ENCODE peak calls at places on chromosome 11, in seven cellular contexts. One of them, this sample, is unnamed. For H3K27me3 and H3K4me1, the result is how much of the 10 kb centered on the place peaks cover.

GRCh38 chr11:2693271-2693833 is 6.4 kb downstream of the KCNQ1OT1 start:
- DNase-seq in heart left ventricle: no peak
- DNase-seq in CD8-positive, alpha-beta T cell: no peak
- DNase-seq in transverse colon: no peak
- DNase-seq in thoracic aorta: no peak
- DNase-seq in HCT116: no peak
- DNase-seq in psoas muscle: peak
- DNase-seq in this sample: no peak

GRCh38 chr11:63564785-63565350 is 1.7 kb upstream of the PLAAT2 start:
- DNase-seq in transverse colon: peak
- DNase-seq in psoas muscle: no peak
- DNase-seq in thoracic aorta: no peak
- DNase-seq in heart left ventricle: no peak
- DNase-seq in HCT116: no peak
- DNase-seq in CD8-positive, alpha-beta T cell: no peak
- DNase-seq in this sample: peak

GRCh38 chr11:35785287-35786167 is 123.0 kb downstream of the TRIM44 start:
- DNase-seq in CD8-positive, alpha-beta T cell: no peak
- DNase-seq in transverse colon: no peak
- DNase-seq in thoracic aorta: no peak
- DNase-seq in HCT116: no peak
- DNase-seq in psoas muscle: no peak
- DNase-seq in heart left ventricle: no peak
- DNase-seq in this sample: peak

GRCh38 chr11:44564653-44565007 is 833 bp upstream of the CD82 start:
- DNase-seq in transverse colon: peak
- DNase-seq in HCT116: no peak
- DNase-seq in thoracic aorta: peak
- DNase-seq in CD8-positive, alpha-beta T cell: no peak
- DNase-seq in psoas muscle: peak
- DNase-seq in heart left ventricle: peak
- DNase-seq in this sample: peak

GRCh38 chr11:62394825-62395538 is 23.9 kb upstream of the SCGB1A1 start:
- DNase-seq in heart left ventricle: peak
- DNase-seq in CD8-positive, alpha-beta T cell: no peak
- DNase-seq in psoas muscle: peak
- DNase-seq in transverse colon: peak
- DNase-seq in thoracic aorta: peak
- DNase-seq in HCT116: peak
- DNase-seq in this sample: peak

GRCh38 chr11:62245271-62245753 is 3.3 kb downstream of the SCGB1D2 start:
- DNase-seq in HCT116: no peak
- DNase-seq in heart left ventricle: no peak
- DNase-seq in CD8-positive, alpha-beta T cell: no peak
- DNase-seq in thoracic aorta: no peak
- DNase-seq in transverse colon: no peak
- DNase-seq in psoas muscle: no peak
- DNase-seq in this sample: peak

GRCh38 chr11:93487032-93487483 is 56.1 kb downstream of the SMCO4 start:
- DNase-seq in CD8-positive, alpha-beta T cell: no peak
- DNase-seq in psoas muscle: no peak
- DNase-seq in transverse colon: no peak
- DNase-seq in heart left ventricle: no peak
- DNase-seq in HCT116: no peak
- DNase-seq in thoracic aorta: no peak
- DNase-seq in this sample: no peak

GRCh38 chr11:112307617-112308016 is 47.0 kb upstream of the PLET1 start:
- DNase-seq in heart left ventricle: no peak
- DNase-seq in transverse colon: no peak
- DNase-seq in psoas muscle: no peak
- DNase-seq in thoracic aorta: no peak
- DNase-seq in HCT116: no peak
- DNase-seq in CD8-positive, alpha-beta T cell: no peak
- DNase-seq in this sample: no peak

GRCh38 chr11:124753207-124753606 is 1.2 kb upstream of the VSIG2 start:
- DNase-seq in HCT116: no peak
- DNase-seq in psoas muscle: no peak
- DNase-seq in transverse colon: no peak
- DNase-seq in CD8-positive, alpha-beta T cell: no peak
- DNase-seq in heart left ventricle: no peak
- DNase-seq in thoracic aorta: no peak
- DNase-seq in this sample: no peak

GRCh38 chr11:124752471-124753100 is 531 bp upstream of the VSIG2 start:
- DNase-seq in heart left ventricle: no peak
- DNase-seq in HCT116: no peak
- DNase-seq in CD8-positive, alpha-beta T cell: no peak
- DNase-seq in thoracic aorta: no peak
- DNase-seq in psoas muscle: no peak
- DNase-seq in transverse colon: no peak
- DNase-seq in this sample: no peak

GRCh38 chr11:124754710-124755109 is 2.7 kb upstream of the VSIG2 start:
- DNase-seq in thoracic aorta: no peak
- DNase-seq in CD8-positive, alpha-beta T cell: no peak
- DNase-seq in heart left ventricle: no peak
- DNase-seq in HCT116: no peak
- DNase-seq in psoas muscle: no peak
- DNase-seq in transverse colon: no peak
- DNase-seq in this sample: no peak

GRCh38 chr11:124753624-124754023 is 1.6 kb upstream of the VSIG2 start:
- DNase-seq in thoracic aorta: no peak
- DNase-seq in psoas muscle: no peak
- DNase-seq in HCT116: no peak
- DNase-seq in heart left ventricle: no peak
- DNase-seq in transverse colon: no peak
- DNase-seq in CD8-positive, alpha-beta T cell: no peak
- DNase-seq in this sample: no peak

DNA sequence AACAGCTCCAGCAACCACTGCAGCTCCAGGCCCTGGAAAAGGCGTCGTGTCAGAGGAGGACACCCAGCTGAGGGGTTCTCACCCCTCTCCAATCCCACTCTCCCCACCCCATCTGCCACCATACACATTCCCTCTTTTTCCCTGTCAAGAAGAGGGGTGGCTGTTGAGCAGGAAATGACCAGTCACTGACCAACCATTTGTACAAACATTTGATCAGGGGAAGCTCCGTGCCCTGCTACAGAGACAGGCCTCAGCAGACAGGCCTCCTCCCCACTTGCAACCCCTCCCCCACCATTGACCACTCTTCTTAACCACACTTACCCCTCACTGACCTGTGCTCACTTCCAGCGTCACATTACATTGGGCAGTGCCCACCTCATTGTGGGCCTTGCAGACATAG is 2.3 kb upstream of the VSIG2 start:
- DNase-seq in thoracic aorta: no peak
- DNase-seq in HCT116: no peak
- DNase-seq in CD8-positive, alpha-beta T cell: no peak
- DNase-seq in transverse colon: no peak
- DNase-seq in psoas muscle: no peak
- DNase-seq in heart left ventricle: no peak
- DNase-seq in this sample: no peak
- H3K27me3 ChIP-seq in thoracic aorta: under half
- H3K27me3 ChIP-seq in HCT116: under half
- H3K27me3 ChIP-seq in CD8-positive, alpha-beta T cell: under half
- H3K27me3 ChIP-seq in transverse colon: under half
- H3K27me3 ChIP-seq in psoas muscle: half or more
- H3K27me3 ChIP-seq in heart left ventricle: under half
- H3K27me3 ChIP-seq in this sample: half or more

DNA sequence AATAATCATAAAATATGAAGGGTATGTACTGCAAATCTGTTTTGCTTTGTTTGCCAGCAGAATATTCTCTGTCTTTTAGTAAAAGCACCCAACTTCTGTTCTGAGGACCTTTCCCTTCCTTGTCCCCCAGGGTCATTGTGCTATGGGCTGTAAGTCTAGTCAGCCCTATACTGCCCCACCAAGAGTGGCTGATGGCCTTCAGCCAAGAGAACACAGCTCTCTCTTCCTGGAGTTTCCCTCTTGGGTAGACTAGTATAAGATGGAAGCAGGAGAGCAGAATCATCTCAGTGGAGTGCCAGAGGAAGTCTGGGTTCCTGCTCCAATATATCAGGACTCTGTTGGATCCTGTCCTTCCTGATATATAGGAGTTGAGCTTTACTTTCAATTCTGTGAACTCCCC is 29.0 kb downstream of the MMP13 start:
- DNase-seq in heart left ventricle: no peak
- DNase-seq in CD8-positive, alpha-beta T cell: no peak
- DNase-seq in HCT116: no peak
- DNase-seq in thoracic aorta: no peak
- DNase-seq in transverse colon: peak
- DNase-seq in psoas muscle: no peak
- DNase-seq in this sample: no peak
- H3K4me1 ChIP-seq in heart left ventricle: under half
- H3K4me1 ChIP-seq in CD8-positive, alpha-beta T cell: under half
- H3K4me1 ChIP-seq in HCT116: under half
- H3K4me1 ChIP-seq in thoracic aorta: under half
- H3K4me1 ChIP-seq in transverse colon: under half
- H3K4me1 ChIP-seq in psoas muscle: under half
- H3K4me1 ChIP-seq in this sample: under half

GRCh38 chr11:72521672-72522071 is 87.3 kb upstream of the CLPB start:
- DNase-seq in transverse colon: no peak
- DNase-seq in heart left ventricle: no peak
- DNase-seq in thoracic aorta: no peak
- DNase-seq in CD8-positive, alpha-beta T cell: no peak
- DNase-seq in psoas muscle: no peak
- DNase-seq in HCT116: no peak
- DNase-seq in this sample: no peak

GRCh38 chr11:72525466-72525865 is 91.1 kb upstream of the CLPB start:
- DNase-seq in thoracic aorta: no peak
- DNase-seq in heart left ventricle: no peak
- DNase-seq in transverse colon: no peak
- DNase-seq in HCT116: no peak
- DNase-seq in CD8-positive, alpha-beta T cell: no peak
- DNase-seq in psoas muscle: peak
- DNase-seq in this sample: no peak

GRCh38 chr11:72524711-72525110 is 90.4 kb upstream of the CLPB start:
- DNase-seq in CD8-positive, alpha-beta T cell: no peak
- DNase-seq in HCT116: no peak
- DNase-seq in transverse colon: no peak
- DNase-seq in thoracic aorta: no peak
- DNase-seq in psoas muscle: no peak
- DNase-seq in heart left ventricle: no peak
- DNase-seq in this sample: no peak

GRCh38 chr11:72522186-72522585 is 87.9 kb upstream of the CLPB start:
- DNase-seq in transverse colon: no peak
- DNase-seq in HCT116: no peak
- DNase-seq in psoas muscle: no peak
- DNase-seq in heart left ventricle: peak
- DNase-seq in CD8-positive, alpha-beta T cell: no peak
- DNase-seq in thoracic aorta: no peak
- DNase-seq in this sample: no peak

GRCh38 chr11:72523991-72524390 is 89.7 kb upstream of the CLPB start:
- DNase-seq in HCT116: no peak
- DNase-seq in psoas muscle: no peak
- DNase-seq in CD8-positive, alpha-beta T cell: no peak
- DNase-seq in heart left ventricle: no peak
- DNase-seq in transverse colon: no peak
- DNase-seq in thoracic aorta: no peak
- DNase-seq in this sample: no peak
- TF ChIP-seq CTCF in HCT116: no peak
- TF ChIP-seq CTCF in psoas muscle: no peak
- TF ChIP-seq CTCF in CD8-positive, alpha-beta T cell: no peak
- TF ChIP-seq CTCF in heart left ventricle: no peak
- TF ChIP-seq CTCF in transverse colon: no peak
- TF ChIP-seq CTCF in thoracic aorta: no peak
- TF ChIP-seq CTCF in this sample: no peak

GRCh38 chr11:70493891-70494290 is 95.6 kb downstream of the CTTN start:
- DNase-seq in transverse colon: no peak
- DNase-seq in psoas muscle: peak
- DNase-seq in heart left ventricle: peak
- DNase-seq in HCT116: no peak
- DNase-seq in CD8-positive, alpha-beta T cell: no peak
- DNase-seq in thoracic aorta: no peak
- DNase-seq in this sample: no peak

GRCh38 chr11:70490723-70491558 is 92.6 kb downstream of the CTTN start:
- DNase-seq in HCT116: no peak
- DNase-seq in transverse colon: no peak
- DNase-seq in heart left ventricle: peak
- DNase-seq in thoracic aorta: no peak
- DNase-seq in psoas muscle: peak
- DNase-seq in CD8-positive, alpha-beta T cell: no peak
- DNase-seq in this sample: no peak

GRCh38 chr11:70491696-70492472 is 93.6 kb downstream of the CTTN start:
- DNase-seq in CD8-positive, alpha-beta T cell: no peak
- DNase-seq in HCT116: no peak
- DNase-seq in thoracic aorta: no peak
- DNase-seq in psoas muscle: peak
- DNase-seq in transverse colon: no peak
- DNase-seq in heart left ventricle: peak
- DNase-seq in this sample: no peak

GRCh38 chr11:70494559-70495350 is 96.4 kb downstream of the CTTN start:
- DNase-seq in transverse colon: no peak
- DNase-seq in thoracic aorta: no peak
- DNase-seq in HCT116: no peak
- DNase-seq in psoas muscle: peak
- DNase-seq in CD8-positive, alpha-beta T cell: no peak
- DNase-seq in heart left ventricle: peak
- DNase-seq in this sample: no peak

GRCh38 chr11:70493089-70493474 is 94.8 kb downstream of the CTTN start:
- DNase-seq in transverse colon: no peak
- DNase-seq in thoracic aorta: no peak
- DNase-seq in CD8-positive, alpha-beta T cell: no peak
- DNase-seq in HCT116: no peak
- DNase-seq in heart left ventricle: no peak
- DNase-seq in psoas muscle: no peak
- DNase-seq in this sample: no peak
- H3K27me3 ChIP-seq in transverse colon: under half
- H3K27me3 ChIP-seq in thoracic aorta: under half
- H3K27me3 ChIP-seq in CD8-positive, alpha-beta T cell: under half
- H3K27me3 ChIP-seq in HCT116: under half
- H3K27me3 ChIP-seq in heart left ventricle: under half
- H3K27me3 ChIP-seq in psoas muscle: under half
- H3K27me3 ChIP-seq in this sample: under half